ENCODE peak calls at places on chromosomes 12 and 14, in four cellular contexts. C is H1; H is pancreas; L is naive thymus-derived CD4-positive, alpha-beta T cell. X is an unnamed sample.

GRCh38 chr12:104190151-104190550 is 25.4 kb upstream of the TXNRD1 start:
- DNase-seq in H (no peak), L (no peak), C (no peak), X (no peak)

GRCh38 chr12:42446761-42447160 is 120.8 kb downstream of the PPHLN1 start:
- DNase-seq in C (no peak), H (no peak), L (no peak), X (no peak)

GRCh38 chr12:109725321-109726105 is 11.9 kb downstream of the FAM222A start:
- DNase-seq in C (no peak), H (no peak), L (no peak), X (no peak)

GRCh38 chr12:87082756-87083155 is 826.6 kb upstream of the MGAT4C start:
- DNase-seq in C (no peak), H (no peak), L (no peak), X (no peak)

GRCh38 chr12:29763301-29763683 is 20.4 kb downstream of the TMTC1 start:
- DNase-seq in C (no peak), L (no peak), H (no peak), X (no peak)

GRCh38 chr12:21324551-21324950 is 10.2 kb downstream of the SLCO1A2 start:
- DNase-seq in L (no peak), C (peak), H (no peak), X (no peak)

GRCh38 chr12:84183576-84183975 is 729.0 kb downstream of the SLC6A15 start:
- DNase-seq in C (no peak), L (no peak), H (no peak), X (no peak)

GRCh38 chr12:113130457-113131135 is 5.0 kb downstream of the RASAL1 start:
- DNase-seq in H (no peak), C (no peak), L (no peak), X (no peak)

GRCh38 chr12:110680032-110680431 is 8.9 kb downstream of the HVCN1 start:
- DNase-seq in C (no peak), L (no peak), H (no peak), X (no peak)

GRCh38 chr12:91854725-91855124 is 290.9 kb downstream of the BTG1 start:
- DNase-seq in H (no peak), L (no peak), C (no peak), X (no peak)

GRCh38 chr14:99252940-99253868 is 18.8 kb downstream of the BCL11B start:
- DNase-seq in C (no peak), H (no peak), L (no peak), X (no peak)

GRCh38 chr14:51451561-51451960 is 200.1 kb upstream of the FRMD6 start:
- DNase-seq in C (no peak), L (no peak), H (no peak), X (no peak)

GRCh38 chr14:80047761-80048160 is 163.5 kb downstream of the DIO2 start:
- DNase-seq in L (no peak), C (no peak), H (no peak), X (no peak)

GRCh38 chr14:65361920-65362319 is 50.6 kb upstream of the FUT8 start:
- DNase-seq in C (no peak), L (no peak), H (no peak), X (no peak)

GRCh38 chr12:94553130-94553519 is 93.5 kb upstream of the CEP83 start:
- DNase-seq in L (no peak), H (no peak), C (no peak), X (no peak)

GRCh38 chr12:22282283-22282682 is 52.2 kb downstream of the ST8SIA1 start:
- DNase-seq in H (no peak), C (no peak), L (no peak), X (no peak)

GRCh38 chr14:79842270-79842669 is 369.0 kb downstream of the DIO2 start:
- DNase-seq in H (peak), C (no peak), L (no peak), X (no peak)

GRCh38 chr14:83842536-83842935 is 1687.4 kb upstream of the FLRT2 start:
- DNase-seq in H (no peak), L (no peak), C (no peak), X (no peak)

GRCh38 chr12:105348561-105348960 is 18.1 kb downstream of the C12orf75 start:
- DNase-seq in C (no peak), H (no peak), L (no peak), X (no peak)

GRCh38 chr12:51926718-51927117 is 19.4 kb downstream of the ACVRL1 start:
- DNase-seq in C (no peak), L (no peak), H (no peak), X (no peak)

GRCh38 chr14:104266643-104267575 is 128.5 kb downstream of the KIF26A start:
- DNase-seq in C (no peak), L (peak), H (peak), X (no peak)

GRCh38 chr12:53552346-53553327 is 45.4 kb upstream of the NPFF start:
- DNase-seq in C (no peak), H (no peak), L (no peak), X (no peak)

GRCh38 chr14:52259452-52259851 is 8.0 kb upstream of the PTGDR start:
- DNase-seq in L (no peak), C (no peak), H (no peak), X (no peak)

GRCh38 chr12:105659355-105660075 is 329.0 kb downstream of the C12orf75 start:
- DNase-seq in H (no peak), L (no peak), C (no peak), X (no peak)

GRCh38 chr14:77458249-77458950 is 507 bp downstream of the AHSA1 start:
- DNase-seq in H (peak), L (no peak), C (no peak), X (no peak)

GRCh38 chr12:93540506-93540905 is 32.0 kb upstream of the SOCS2 start:
- DNase-seq in H (no peak), L (no peak), C (no peak), X (no peak)

GRCh38 chr14:97350415-97350814 is 553.2 kb downstream of the VRK1 start:
- DNase-seq in L (no peak), C (no peak), H (no peak), X (no peak)

DNA sequence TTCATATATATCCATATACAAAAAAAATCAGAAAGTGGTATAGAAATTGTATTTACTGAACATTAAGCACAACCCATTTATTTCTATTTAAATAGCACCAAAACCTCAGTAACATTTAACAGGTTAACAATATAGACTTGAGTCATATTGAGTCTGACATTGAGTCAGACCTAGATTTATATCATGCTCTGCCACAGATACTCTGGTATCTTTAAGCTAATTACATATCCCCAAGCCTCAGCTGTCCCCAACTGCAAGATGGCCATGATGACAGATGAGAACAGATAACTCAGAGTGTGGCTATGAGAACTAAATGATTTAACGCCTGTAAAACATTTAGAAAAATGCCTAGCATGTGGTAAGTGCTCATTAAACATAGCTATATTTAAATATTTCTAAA is 40.3 kb downstream of the IFNG start:
- DNase-seq in H (no peak), C (no peak), L (no peak), X (no peak)
- H3K4me3 ChIP-seq in H (no peak), C (no peak), L (no peak), X (no peak)

GRCh38 chr12:14322403-14322802 is 43.1 kb upstream of the ATF7IP start:
- DNase-seq in C (no peak), L (no peak), H (no peak), X (no peak)
- H3K27ac ChIP-seq in C (no peak), L (no peak), H (no peak), X (no peak)

GRCh38 chr12:1692895-1693294 is 2.0 kb downstream of the ADIPOR2 start:
- DNase-seq in C (no peak), L (no peak), H (no peak), X (no peak)
- H3K4me3 ChIP-seq in C (no peak), L (no peak), H (no peak), X (no peak)

DNA sequence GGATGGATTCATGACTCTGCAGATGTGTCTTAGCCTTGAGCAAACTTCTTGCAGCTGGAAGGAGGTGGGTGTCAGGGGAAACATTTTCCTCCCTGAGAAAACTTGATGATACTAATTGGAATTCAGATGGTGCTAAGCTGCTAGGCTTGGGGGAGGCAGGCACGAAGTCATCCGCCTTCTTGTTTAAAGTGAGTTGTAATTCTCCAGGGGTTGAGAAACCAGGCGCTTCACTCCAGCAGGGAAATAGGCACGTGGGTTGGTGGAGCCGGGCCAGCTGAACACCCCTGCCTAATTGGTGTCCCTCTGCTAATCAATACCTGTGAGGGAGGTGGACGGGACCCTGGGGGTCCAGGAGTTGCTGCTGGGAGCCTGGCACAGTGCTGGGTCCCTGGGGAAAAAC is 48.9 kb upstream of the FAM181A start:
- DNase-seq in C (no peak), H (no peak), L (no peak), X (no peak)
- H3K27ac ChIP-seq in C (no peak), H (no peak), L (no peak), X (no peak)

DNA sequence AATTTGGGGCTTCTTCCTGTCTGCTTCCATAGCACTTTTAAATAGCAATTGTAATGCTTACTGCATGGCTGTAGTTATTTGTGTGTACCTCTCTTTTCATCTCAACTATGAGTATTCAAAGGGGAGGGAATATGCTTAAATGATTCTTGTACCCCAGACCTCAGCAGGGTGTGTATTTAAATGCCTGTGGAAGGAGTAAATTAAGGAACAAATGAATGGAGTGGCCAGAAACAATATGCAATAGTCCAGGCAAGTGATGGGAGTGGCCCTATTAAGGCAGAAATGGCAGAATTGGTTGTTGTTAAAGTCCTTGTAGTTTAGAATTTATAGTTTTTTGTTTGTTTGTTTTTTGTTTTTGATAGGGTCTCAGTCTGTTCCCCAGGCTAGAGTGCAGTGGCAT is 1.5 kb downstream of the RAD51B start:
- DNase-seq in H (no peak), L (no peak), C (no peak), X (no peak)
- H3K4me3 ChIP-seq in H (no peak), L (no peak), C (no peak), X (no peak)

GRCh38 chr12:13152756-13153155 is 43.8 kb upstream of the EMP1 start:
- DNase-seq in C (no peak), H (no peak), L (no peak), X (no peak)

GRCh38 chr12:13154027-13154538 is 42.4 kb upstream of the EMP1 start:
- DNase-seq in L (no peak), H (no peak), C (no peak), X (no peak)

GRCh38 chr12:13153180-13153579 is 43.3 kb upstream of the EMP1 start:
- DNase-seq in L (no peak), C (no peak), H (no peak), X (no peak)

GRCh38 chr12:13154851-13155250 is 41.7 kb upstream of the EMP1 start:
- DNase-seq in C (no peak), H (no peak), L (no peak), X (no peak)

DNA sequence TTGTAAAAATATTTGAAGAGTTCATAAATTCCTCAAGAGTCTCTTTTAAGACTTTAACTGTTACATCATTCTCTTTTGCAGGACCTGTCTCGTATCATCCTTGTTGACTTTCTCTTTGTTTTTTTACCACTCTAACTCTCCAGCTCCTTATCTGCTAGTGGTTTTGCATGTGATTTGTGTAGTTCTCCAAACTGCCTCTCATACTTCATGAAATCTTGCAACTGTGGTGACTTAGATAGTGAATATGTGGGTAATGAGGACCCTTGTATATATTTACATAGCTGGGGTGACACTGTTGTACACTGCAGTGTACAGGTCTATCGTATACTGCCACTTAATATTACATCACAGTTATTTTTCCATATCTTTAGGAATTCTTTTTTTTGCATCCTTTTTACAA is 40.2 kb upstream of the EMP1 start:
- DNase-seq in C (no peak), H (no peak), L (no peak), X (no peak)
- H3K27ac ChIP-seq in C (no peak), H (no peak), L (no peak), X (no peak)

X was measured in Panc1.